ENCODE peak calls at places on chromosomes 16 and 17, in five cellular contexts. H is A549, M is SK-N-SH, Z is GM12878, P is K562. I is an unnamed sample.

GRCh38 chr16:77856455-77857138 is 68.2 kb downstream of the VAT1L start:
- DNase-seq in Z (no peak), P (no peak), M (no peak), H (no peak), I (no peak)

GRCh38 chr17:78041401-78042179 is 83.1 kb downstream of the TNRC6C start:
- DNase-seq in P (no peak), H (no peak), Z (no peak), M (peak; percentile 52), I (no peak)

GRCh38 chr17:76989519-76989918 is 121.3 kb downstream of the MGAT5B start:
- DNase-seq in H (no peak), M (no peak), Z (no peak), P (no peak), I (no peak)

GRCh38 chr17:39219647-39220154 is 6.0 kb downstream of the STAC2 start:
- DNase-seq in H (no peak), Z (no peak), M (no peak), P (no peak), I (no peak)

GRCh38 chr17:14427914-14428639 is 127.2 kb downstream of the HS3ST3B1 start:
- DNase-seq in M (no peak), H (no peak), Z (peak; percentile 3), P (no peak), I (no peak)

GRCh38 chr16:82864332-82865040 is 237.7 kb downstream of the CDH13 start:
- DNase-seq in M (no peak), Z (no peak), P (no peak), H (no peak), I (no peak)

GRCh38 chr17:61223725-61224124 is 175.9 kb upstream of the TBX2 start:
- DNase-seq in P (no peak), Z (no peak), M (no peak), H (no peak), I (no peak)

GRCh38 chr16:27690604-27691003 is 140.7 kb downstream of the KATNIP start:
- DNase-seq in M (no peak), P (peak; percentile 65), H (peak; percentile 31), Z (no peak), I (peak; percentile 5)

GRCh38 chr16:85520853-85521736 is 92.0 kb upstream of the GSE1 start:
- DNase-seq in Z (no peak), M (no peak), H (no peak), P (no peak), I (no peak)

GRCh38 chr16:86576591-86577313 is 1.6 kb upstream of the FOXL1 start:
- DNase-seq in M (no peak), P (no peak), Z (no peak), H (no peak), I (no peak)
- TF ChIP-seq SMC3 in M (no peak), P (no peak), Z (no peak), H (no peak), I (no peak)

GRCh38 chr16:68324336-68324735 is 13.5 kb downstream of the PRMT7 start:
- DNase-seq in H (no peak), Z (no peak), P (no peak), M (no peak), I (no peak)

GRCh38 chr16:68324780-68325357 is 14.1 kb downstream of the PRMT7 start:
- DNase-seq in Z (no peak), P (no peak), H (no peak), M (no peak), I (no peak)

DNA sequence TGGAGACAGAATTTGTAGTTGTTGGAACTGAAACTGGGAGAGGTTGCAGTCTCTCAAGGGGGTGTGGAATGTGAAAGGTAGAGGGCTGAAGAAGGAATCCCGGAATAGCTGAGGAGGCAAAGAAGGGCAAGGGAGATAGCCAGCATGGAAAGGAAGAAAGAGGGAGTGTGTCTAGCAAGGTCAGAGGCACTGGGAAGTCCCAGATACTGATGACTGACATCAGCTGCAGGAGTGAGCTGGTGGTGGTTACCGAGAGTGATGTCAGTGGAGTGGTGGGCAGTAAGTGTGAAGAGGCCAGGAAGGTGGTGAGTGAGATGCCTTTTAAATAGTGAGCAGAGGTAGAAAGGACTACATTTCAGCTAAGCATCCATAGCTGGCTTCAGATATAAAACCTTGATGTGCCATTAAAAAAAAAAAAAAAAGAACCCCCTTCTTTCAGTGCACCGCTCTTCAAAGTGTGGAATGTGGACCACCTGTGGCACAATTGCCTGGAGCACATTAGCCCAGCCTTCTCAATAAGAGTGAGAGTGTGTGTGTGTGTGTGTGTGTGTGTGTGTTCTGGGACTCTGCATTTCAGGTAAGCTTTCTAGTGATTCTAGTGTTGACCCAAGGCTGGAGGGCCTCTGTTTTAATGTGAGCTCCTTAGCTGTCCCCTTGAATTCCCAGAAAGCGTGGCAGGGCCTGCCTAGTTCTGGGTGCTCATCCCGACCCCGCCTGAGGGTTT is 8.5 kb downstream of the PRMT7 start:
- DNase-seq in Z (no peak), P (no peak), H (no peak), M (no peak), I (peak; percentile 7)
- TF ChIP-seq SMC3 in Z (peak; percentile 5), P (no peak), H (no peak), M (no peak), I (no peak)

GRCh38 chr16:72990003-72990521 is 57.9 kb downstream of the ZFHX3 start:
- DNase-seq in P (no peak), M (no peak), Z (no peak), H (no peak), I (peak; percentile 68)
- TF ChIP-seq SMC3 in P (no peak), M (no peak), Z (no peak), H (no peak), I (no peak)

DNA sequence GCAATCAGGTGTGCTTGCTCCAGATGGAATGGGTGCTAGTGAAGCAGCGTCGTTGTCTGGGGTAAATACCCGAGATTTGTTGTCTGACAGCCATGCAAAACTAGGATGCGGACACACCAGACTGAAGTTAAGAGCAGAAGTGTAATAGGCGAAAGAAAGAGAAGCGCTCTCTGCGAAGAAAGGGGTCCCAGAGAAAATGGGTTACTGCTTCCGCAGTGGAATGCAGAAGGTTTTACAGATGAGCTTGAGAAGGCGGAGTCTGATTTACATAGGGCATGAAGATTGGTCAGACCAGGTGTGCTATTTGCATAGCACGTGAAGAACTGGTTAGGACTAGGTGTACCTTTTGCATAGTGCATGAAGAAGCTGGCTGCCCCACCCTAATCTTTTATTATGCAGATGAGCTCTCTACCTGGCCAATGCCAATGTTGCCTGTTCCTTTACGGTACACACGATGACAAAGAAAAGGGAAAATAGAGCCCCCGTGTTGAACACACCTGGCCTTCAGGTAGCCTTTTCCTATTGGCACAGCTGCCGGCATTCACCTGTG is 32.0 kb upstream of the SNN start:
- DNase-seq in P (peak; percentile 41), Z (no peak), M (no peak), H (no peak), I (no peak)
- TF ChIP-seq SMC3 in P (no peak), Z (no peak), M (no peak), H (no peak), I (no peak)

DNA sequence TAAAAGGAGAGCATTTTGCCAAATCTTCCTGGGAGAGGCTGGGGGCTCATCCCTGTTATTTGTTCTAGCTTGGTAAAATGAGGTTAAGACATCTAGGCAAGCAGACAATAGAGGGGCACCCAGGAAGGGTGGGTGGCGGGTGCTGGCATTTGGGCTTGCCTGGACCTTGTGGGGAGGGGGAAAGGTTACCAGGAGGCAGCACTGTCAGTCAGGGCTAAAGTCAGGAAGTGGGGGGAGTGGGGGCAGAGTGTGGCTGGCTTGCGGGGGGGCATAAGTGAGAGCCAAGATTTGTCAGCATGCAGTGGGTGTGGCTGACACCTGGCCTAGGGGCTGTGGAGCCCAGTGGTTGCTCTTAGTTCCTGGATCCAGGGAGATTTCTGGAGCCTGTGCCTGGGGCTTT is 15.7 kb downstream of the KRT33A start:
- DNase-seq in Z (no peak), M (no peak), H (no peak), P (no peak), I (no peak)
- TF ChIP-seq SMC3 in Z (no peak), M (no peak), H (no peak), P (no peak), I (no peak)

GRCh38 chr16:88303890-88304819 is 78.6 kb upstream of the ZNF469 start:
- DNase-seq in P (no peak), Z (no peak), M (no peak), H (no peak), I (peak; percentile 98)
- TF ChIP-seq SMC3 in P (no peak), Z (no peak), M (peak; percentile 1), H (no peak), I (peak; percentile 9)

DNA sequence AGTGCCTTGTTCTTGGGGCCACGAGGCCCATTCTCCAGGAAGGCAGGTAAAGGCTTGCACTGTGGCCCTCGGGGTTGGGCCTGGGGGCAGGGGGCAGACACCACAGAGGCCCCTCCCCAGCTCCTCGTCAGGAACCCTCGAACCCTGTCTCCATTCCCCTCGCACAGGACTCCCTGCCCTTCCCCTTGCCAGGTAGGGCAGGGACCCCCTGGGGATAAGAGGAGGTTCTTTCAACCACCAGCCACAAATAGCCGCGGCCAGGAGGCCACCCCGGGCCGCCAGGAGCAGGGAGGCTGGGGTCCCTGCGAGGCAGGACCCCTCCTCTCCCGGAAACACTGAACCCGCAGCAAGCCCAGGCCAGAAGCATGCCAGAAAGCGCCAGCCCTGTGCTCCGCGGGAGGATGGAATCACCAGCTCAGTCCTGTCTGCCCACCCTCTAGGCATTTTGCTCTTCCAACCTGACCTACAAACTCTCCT is 45.6 kb downstream of the SLC47A1 start:
- DNase-seq in H (no peak), Z (no peak), M (peak; percentile 64), P (no peak), I (no peak)
- TF ChIP-seq SMC3 in H (no peak), Z (no peak), M (no peak), P (no peak), I (no peak)

DNA sequence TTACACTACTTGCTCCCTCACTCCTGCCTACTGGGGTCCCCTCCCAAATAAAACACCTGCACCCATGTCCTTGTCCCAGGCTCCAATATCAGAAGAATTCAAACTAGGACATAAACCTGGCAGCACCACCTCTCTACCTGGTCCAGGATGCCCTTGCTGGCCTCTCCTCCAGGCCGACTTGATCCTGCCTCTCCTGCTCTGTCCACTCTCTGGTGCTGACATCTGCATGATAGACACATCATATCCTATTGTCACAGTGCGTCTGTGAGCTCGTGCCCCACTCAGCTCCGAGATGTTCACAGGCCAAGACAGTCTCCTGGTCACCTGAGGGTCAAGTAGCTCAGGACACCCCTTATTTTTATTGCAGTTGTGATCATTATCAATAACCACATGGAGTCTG is 31.5 kb upstream of the GRIN2A start:
- DNase-seq in M (no peak), H (no peak), P (no peak), Z (no peak), I (no peak)
- TF ChIP-seq SMC3 in M (no peak), H (no peak), P (no peak), Z (no peak), I (no peak)

GRCh38 chr16:17105239-17105721 is 365.5 kb downstream of the XYLT1 start:
- DNase-seq in Z (no peak), H (no peak), M (no peak), P (no peak), I (peak; percentile 2)
- TF ChIP-seq SMC3 in Z (no peak), H (no peak), M (no peak), P (no peak), I (no peak)